ENCODE peak calls at places on chromosomes 3 and 15, in four cellular contexts. One of them, this sample, is unnamed.

GRCh38 chr15:79282371-79283251 is at the start of gene ANKRD34C:
- DNase-seq in psoas muscle: no peak
- DNase-seq in fibroblast of lung: no peak
- DNase-seq in sigmoid colon: no peak
- DNase-seq in this sample: peak; percentile 73

GRCh38 chr3:194231840-194232832 is 96.2 kb downstream of the HES1 start:
- DNase-seq in fibroblast of lung: no peak
- DNase-seq in sigmoid colon: no peak
- DNase-seq in psoas muscle: no peak
- DNase-seq in this sample: no peak

GRCh38 chr15:69160976-69161877 is 792 bp downstream of the GLCE start:
- DNase-seq in sigmoid colon: peak; percentile 69
- DNase-seq in fibroblast of lung: peak; percentile 36
- DNase-seq in psoas muscle: peak; percentile 64
- DNase-seq in this sample: no peak

GRCh38 chr3:30659270-30660127 is 53.1 kb downstream of the TGFBR2 start:
- DNase-seq in fibroblast of lung: peak; percentile 91
- DNase-seq in sigmoid colon: no peak
- DNase-seq in psoas muscle: no peak
- DNase-seq in this sample: no peak

GRCh38 chr15:90141646-90142045 is 39.4 kb upstream of the IDH2 start:
- DNase-seq in sigmoid colon: no peak
- DNase-seq in psoas muscle: no peak
- DNase-seq in fibroblast of lung: peak; percentile 35
- DNase-seq in this sample: no peak

GRCh38 chr15:95068847-95069518 is 837.6 kb downstream of the MCTP2 start:
- DNase-seq in sigmoid colon: no peak
- DNase-seq in psoas muscle: peak; percentile 61
- DNase-seq in fibroblast of lung: no peak
- DNase-seq in this sample: no peak

GRCh38 chr3:127108796-127109195 is 84.1 kb upstream of the PRR23E start:
- DNase-seq in sigmoid colon: no peak
- DNase-seq in fibroblast of lung: no peak
- DNase-seq in psoas muscle: no peak
- DNase-seq in this sample: no peak

GRCh38 chr3:13644341-13645082 is 95.6 kb downstream of the FBLN2 start:
- DNase-seq in psoas muscle: no peak
- DNase-seq in sigmoid colon: no peak
- DNase-seq in fibroblast of lung: peak; percentile 24
- DNase-seq in this sample: no peak

GRCh38 chr3:135908225-135908624 is 57.3 kb upstream of the PPP2R3A start:
- DNase-seq in fibroblast of lung: no peak
- DNase-seq in psoas muscle: no peak
- DNase-seq in sigmoid colon: no peak
- DNase-seq in this sample: peak; percentile 87

GRCh38 chr15:67915374-67916050 is 75.7 kb upstream of the RNU6-1 start:
- DNase-seq in sigmoid colon: peak; percentile 96
- DNase-seq in psoas muscle: peak; percentile 62
- DNase-seq in fibroblast of lung: peak; percentile 43
- DNase-seq in this sample: no peak

GRCh38 chr15:80695099-80695910 is at the start of gene ABHD17C:
- DNase-seq in sigmoid colon: peak; percentile 72
- DNase-seq in psoas muscle: peak; percentile 76
- DNase-seq in fibroblast of lung: peak; percentile 45
- DNase-seq in this sample: peak; percentile 76

GRCh38 chr15:67105065-67105951 is 39.9 kb downstream of the SMAD3 start:
- DNase-seq in fibroblast of lung: peak; percentile 98
- DNase-seq in sigmoid colon: peak; percentile 83
- DNase-seq in psoas muscle: peak; percentile 71
- DNase-seq in this sample: peak; percentile 97

GRCh38 chr15:83053151-83053550 is 13.9 kb downstream of the BTBD1 start:
- DNase-seq in psoas muscle: no peak
- DNase-seq in sigmoid colon: no peak
- DNase-seq in fibroblast of lung: peak; percentile 79
- DNase-seq in this sample: no peak

GRCh38 chr3:159761377-159761776 is 227.3 kb upstream of the IL12A start:
- DNase-seq in sigmoid colon: peak; percentile 83
- DNase-seq in fibroblast of lung: peak; percentile 48
- DNase-seq in psoas muscle: no peak
- DNase-seq in this sample: no peak

GRCh38 chr3:34260991-34261365 is 462.5 kb downstream of the PDCD6IP start:
- DNase-seq in psoas muscle: no peak
- DNase-seq in fibroblast of lung: no peak
- DNase-seq in sigmoid colon: no peak
- DNase-seq in this sample: no peak

GRCh38 chr15:70669006-70669602 is 94.3 kb downstream of the UACA start:
- DNase-seq in fibroblast of lung: no peak
- DNase-seq in psoas muscle: no peak
- DNase-seq in sigmoid colon: no peak
- DNase-seq in this sample: no peak

GRCh38 chr3:15606434-15606891 is 4.9 kb downstream of the BTD start:
- DNase-seq in psoas muscle: no peak
- DNase-seq in sigmoid colon: no peak
- DNase-seq in fibroblast of lung: peak; percentile 31
- DNase-seq in this sample: no peak
- H3K27ac ChIP-seq in psoas muscle: no peak overlapping the region
- H3K27ac ChIP-seq in sigmoid colon: no peak overlapping the region
- H3K27ac ChIP-seq in fibroblast of lung: no peak overlapping the region
- H3K27ac ChIP-seq in this sample: no peak overlapping the region

DNA sequence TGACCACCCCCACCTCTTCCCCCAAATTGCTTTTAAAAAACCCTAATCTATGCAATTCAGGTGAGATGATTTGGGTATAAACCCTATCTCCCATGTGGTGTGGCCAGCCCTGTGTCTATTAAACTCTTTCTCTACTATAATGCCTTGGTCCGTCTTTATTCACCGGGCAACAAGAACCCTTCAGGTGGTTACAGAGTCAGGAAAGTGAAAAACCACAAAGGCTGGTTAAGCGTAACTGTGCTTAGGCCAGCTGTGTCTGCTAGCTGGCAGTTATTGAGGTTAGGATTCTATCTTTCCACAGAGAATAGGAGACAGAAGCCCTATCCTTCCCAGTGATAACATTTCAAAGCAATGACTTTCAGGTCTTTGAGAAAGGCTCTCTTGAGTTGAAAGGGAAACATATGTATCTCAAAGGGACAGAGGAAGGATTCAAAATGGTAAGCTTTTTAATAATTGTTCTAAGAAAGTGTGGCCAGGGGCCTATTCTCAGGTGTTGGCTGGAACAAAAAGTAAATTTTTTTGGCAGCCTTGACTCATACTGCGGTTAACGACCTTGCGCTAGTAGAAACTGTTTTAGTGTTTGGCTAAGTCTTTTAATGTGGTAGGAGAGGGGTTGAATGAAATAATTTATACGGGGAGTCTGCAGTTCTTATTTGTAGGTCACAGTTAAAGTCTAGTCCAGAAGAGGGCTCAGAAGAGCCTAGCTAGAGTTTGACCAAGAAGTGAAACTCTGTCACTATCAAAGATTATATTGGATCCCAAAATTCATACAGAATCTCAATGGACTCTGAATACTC is 89.0 kb downstream of the NPAP1 start:
- DNase-seq in psoas muscle: no peak
- DNase-seq in fibroblast of lung: no peak
- DNase-seq in sigmoid colon: no peak
- DNase-seq in this sample: no peak
- H3K4me3 ChIP-seq in psoas muscle: no peak overlapping the region
- H3K4me3 ChIP-seq in fibroblast of lung: no peak overlapping the region
- H3K4me3 ChIP-seq in sigmoid colon: no peak overlapping the region
- H3K4me3 ChIP-seq in this sample: no peak overlapping the region

DNA sequence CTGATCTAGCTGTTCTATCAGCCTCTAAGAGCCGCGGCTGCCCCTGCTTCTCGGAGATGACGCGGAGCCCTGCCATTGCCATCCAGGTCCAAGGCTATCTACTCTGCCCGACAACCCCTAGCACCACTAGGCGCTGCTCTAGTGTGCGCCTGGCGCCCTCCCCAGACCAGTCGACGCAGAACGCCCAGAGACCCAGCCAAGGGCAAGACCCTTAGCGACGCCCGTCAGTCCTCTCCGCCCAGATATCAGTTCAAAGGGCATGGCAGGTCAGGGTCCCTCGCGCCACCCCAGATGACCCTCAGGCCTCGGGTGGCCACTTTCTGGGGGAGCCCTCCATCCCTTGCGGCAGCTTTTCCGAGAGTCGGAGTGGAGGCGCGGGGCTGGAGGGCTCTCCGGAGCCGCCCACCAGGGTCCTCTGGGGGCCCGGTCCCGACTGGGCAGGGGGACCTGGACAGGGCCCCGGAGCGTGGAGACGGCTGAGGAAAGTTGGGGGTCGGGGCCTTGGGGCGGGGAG is 371 bp upstream of the CLSTN2 start:
- DNase-seq in psoas muscle: peak; percentile 82
- DNase-seq in fibroblast of lung: peak; percentile 15
- DNase-seq in sigmoid colon: peak; percentile 73
- DNase-seq in this sample: no peak
- TF ChIP-seq CTCF in psoas muscle: peak; percentile 10
- TF ChIP-seq CTCF in fibroblast of lung: no peak
- TF ChIP-seq CTCF in sigmoid colon: no peak
- TF ChIP-seq CTCF in this sample: peak; percentile 20

GRCh38 chr15:62452016-62452415 is 286.9 kb upstream of the C2CD4B start:
- DNase-seq in psoas muscle: no peak
- DNase-seq in sigmoid colon: no peak
- DNase-seq in fibroblast of lung: no peak
- DNase-seq in this sample: no peak

GRCh38 chr15:62454567-62455172 is 289.6 kb upstream of the C2CD4B start:
- DNase-seq in fibroblast of lung: no peak
- DNase-seq in sigmoid colon: peak; percentile 21
- DNase-seq in psoas muscle: no peak
- DNase-seq in this sample: no peak

GRCh38 chr15:62453979-62454378 is 288.9 kb upstream of the C2CD4B start:
- DNase-seq in psoas muscle: no peak
- DNase-seq in sigmoid colon: peak; percentile 47
- DNase-seq in fibroblast of lung: peak; percentile 59
- DNase-seq in this sample: no peak

GRCh38 chr15:62452656-62453055 is 287.6 kb upstream of the C2CD4B start:
- DNase-seq in psoas muscle: no peak
- DNase-seq in fibroblast of lung: no peak
- DNase-seq in sigmoid colon: no peak
- DNase-seq in this sample: no peak

GRCh38 chr15:62453356-62453755 is 288.3 kb upstream of the C2CD4B start:
- DNase-seq in psoas muscle: no peak
- DNase-seq in sigmoid colon: no peak
- DNase-seq in fibroblast of lung: peak; percentile 37
- DNase-seq in this sample: no peak
- H3K27ac ChIP-seq in psoas muscle: peak overlapping the region; percentile 86
- H3K27ac ChIP-seq in sigmoid colon: peak overlapping the region; percentile 43
- H3K27ac ChIP-seq in fibroblast of lung: peak overlapping the region; percentile 72
- H3K27ac ChIP-seq in this sample: no peak overlapping the region